ENCODE peak calls at places on chromosomes 5 and 9, in four cellular contexts. N is ELR, S is GM06990, H is GM12892. F is an unnamed sample.

GRCh38 chr5:4113426-4113825 is 517.8 kb downstream of the IRX1 start:
- DNase-seq in N (no peak), S (no peak), H (no peak), F (no peak)

GRCh38 chr5:142006363-142007236 is 6.2 kb downstream of the GNPDA1 start:
- DNase-seq in N (no peak), S (no peak), H (no peak), F (no peak)

GRCh38 chr5:19605846-19606407 is 382.1 kb downstream of the CDH18 start:
- DNase-seq in N (no peak), S (no peak), H (no peak), F (no peak)

GRCh38 chr5:111699976-111700375 is 57.0 kb downstream of the NREP start:
- DNase-seq in N (no peak), S (no peak), H (no peak), F (no peak)

GRCh38 chr5:133643365-133643764 is 31.0 kb upstream of the FSTL4 start:
- DNase-seq in N (no peak), S (no peak), H (no peak), F (no peak)

GRCh38 chr9:109253637-109254284 is 67.1 kb downstream of the EPB41L4B start:
- DNase-seq in N (peak; percentile 81), S (no peak), H (no peak), F (no peak)

GRCh38 chr5:66425842-66426241 is 170.4 kb upstream of the MAST4 start:
- DNase-seq in N (no peak), S (no peak), H (no peak), F (no peak)

GRCh38 chr5:36492998-36493655 is 113.3 kb upstream of the SLC1A3 start:
- DNase-seq in N (peak; percentile 72), S (no peak), H (no peak), F (no peak)

GRCh38 chr5:106393276-106393675 is 1277.5 kb downstream of the EFNA5 start:
- DNase-seq in N (no peak), S (no peak), H (no peak), F (no peak)

GRCh38 chr9:129416831-129417604 is 203.9 kb downstream of the C9orf50 start:
- DNase-seq in N (no peak), S (no peak), H (no peak), F (no peak)

GRCh38 chr5:149917073-149917676 is 27.4 kb downstream of the PDE6A start:
- DNase-seq in N (peak; percentile 30), S (no peak), H (no peak), F (no peak)

GRCh38 chr5:56620903-56621680 is 194.3 kb upstream of the MAP3K1 start:
- DNase-seq in N (peak; percentile 35), S (no peak), H (no peak), F (no peak)

GRCh38 chr5:35803221-35803651 is 53.5 kb upstream of the IL7R start:
- DNase-seq in N (peak; percentile 75), S (no peak), H (no peak), F (no peak)

GRCh38 chr9:113998529-113999255 is 79.4 kb downstream of the AMBP start:
- DNase-seq in N (peak; percentile 22), S (no peak), H (no peak), F (no peak)

GRCh38 chr9:132894343-132894742 is 15.6 kb downstream of the SPACA9 start:
- DNase-seq in N (no peak), S (no peak), H (no peak), F (no peak)

F was measured in NCI-H1930.